ENCODE peak calls at places on chromosomes 13 and 19, in ten cellular contexts. J is PC-9, X is left lung, R is stomach, G is brain microvascular endothelial cell, H is SJSA1, F is WERI-Rb-1, Z is neural progenitor cell, B is gastrocnemius medialis, A is right lobe of liver. P is an unnamed sample.

GRCh38 chr19:51948979-51949378 is 21.7 kb downstream of the ZNF613 start:
- DNase-seq in R (no peak), G (peak), A (no peak), J (no peak), F (peak), Z (no peak), X (peak), H (no peak), B (no peak), P (no peak)

GRCh38 chr13:23202383-23202782 is 21.6 kb downstream of the SGCG start:
- DNase-seq in H (no peak), G (no peak), X (no peak), F (no peak), Z (no peak), R (no peak), B (no peak), A (no peak), J (no peak), P (no peak)

GRCh38 chr13:112054616-112055015 is 12.3 kb upstream of the SOX1 start:
- DNase-seq in X (no peak), G (no peak), J (no peak), F (no peak), B (no peak), R (no peak), Z (no peak), H (no peak), A (no peak), P (no peak)

GRCh38 chr13:35630551-35631275 is 154.2 kb upstream of the MAB21L1 start:
- DNase-seq in F (peak), B (no peak), Z (peak), J (no peak), X (no peak), G (peak), H (peak), A (no peak), R (no peak), P (no peak)

GRCh38 chr13:28237944-28238343 is 99.6 kb downstream of the PAN3 start:
- DNase-seq in F (no peak), J (no peak), Z (peak), R (no peak), G (no peak), X (no peak), H (no peak), A (no peak), B (no peak), P (no peak)

GRCh38 chr19:21084343-21084742 is 2.3 kb downstream of the ZNF714 start:
- DNase-seq in X (no peak), R (no peak), Z (no peak), B (no peak), J (no peak), F (no peak), A (no peak), H (no peak), G (peak), P (no peak)

GRCh38 chr13:19172007-19172646 is 9.5 kb downstream of the TUBA3C start:
- DNase-seq in B (no peak), H (no peak), X (no peak), F (no peak), A (no peak), G (no peak), R (no peak), J (no peak), Z (no peak), P (no peak)

GRCh38 chr13:111952814-111953213 is 114.1 kb upstream of the SOX1 start:
- DNase-seq in R (no peak), H (no peak), F (no peak), X (no peak), A (no peak), G (no peak), J (no peak), B (no peak), Z (no peak), P (no peak)

GRCh38 chr19:18704054-18704453 is 20.6 kb downstream of the CRTC1 start:
- DNase-seq in X (no peak), H (no peak), Z (no peak), R (no peak), G (no peak), F (no peak), J (no peak), B (no peak), A (no peak), P (no peak)

GRCh38 chr19:4197625-4198466 is 15.4 kb downstream of the ANKRD24 start:
- DNase-seq in R (no peak), X (no peak), A (no peak), B (no peak), H (no peak), J (no peak), F (peak), Z (peak), G (no peak), P (no peak)

GRCh38 chr19:38229585-38230073 is 5.6 kb upstream of the DPF1 start:
- DNase-seq in G (peak), J (peak), B (no peak), A (no peak), X (no peak), R (peak), F (peak), H (peak), Z (peak), P (peak)

DNA sequence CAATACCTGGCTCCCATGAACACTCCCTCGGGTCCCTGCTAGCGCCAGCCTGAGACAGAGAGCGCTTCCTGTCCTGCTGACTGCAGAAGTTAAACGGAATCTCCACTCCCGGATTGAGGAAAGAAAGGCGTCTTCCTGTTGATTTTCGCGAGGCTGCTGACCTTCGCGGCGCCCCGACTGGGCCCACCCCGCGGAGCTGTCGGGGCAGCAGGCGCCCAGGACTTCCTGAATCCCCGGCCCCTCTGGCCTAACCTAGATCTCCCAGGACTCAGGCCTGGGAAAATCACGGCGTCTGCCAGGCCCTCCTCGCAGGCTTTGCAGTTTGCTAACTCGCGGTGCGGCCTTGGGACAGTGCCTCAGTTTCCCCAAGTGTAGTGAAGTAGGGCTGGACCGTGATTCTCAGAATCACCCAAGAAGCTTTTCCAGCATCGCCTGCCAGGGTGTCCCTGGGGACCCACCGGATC is 108.8 kb downstream of the KCTD15 start:
- DNase-seq in G (peak), J (no peak), R (no peak), A (no peak), F (no peak), Z (peak), B (no peak), H (no peak), X (no peak), P (no peak)
- H3K27ac ChIP-seq in G (peak), J (no peak), R (peak), A (no peak), F (no peak), Z (no peak), B (peak), H (no peak), X (peak), P (peak)

GRCh38 chr19:44756089-44756562 is 7.6 kb downstream of the BCL3 start:
- DNase-seq in F (no peak), J (no peak), R (no peak), H (no peak), G (no peak), Z (no peak), B (no peak), A (no peak), X (no peak), P (no peak)
- H3K27ac ChIP-seq in F (no peak), J (no peak), R (peak), H (no peak), G (no peak), Z (no peak), B (peak), A (no peak), X (peak), P (peak)

GRCh38 chr19:16100524-16100923 is 11.2 kb upstream of the RAB8A start:
- DNase-seq in B (no peak), H (no peak), Z (no peak), R (no peak), G (no peak), X (no peak), J (no peak), F (no peak), A (no peak), P (no peak)
- H3K27ac ChIP-seq in B (no peak), H (no peak), Z (no peak), R (no peak), G (no peak), X (no peak), J (peak), F (no peak), A (no peak), P (no peak)

GRCh38 chr13:110023729-110024645 is 237.6 kb upstream of the IRS2 start:
- DNase-seq in B (peak), F (peak), R (peak), A (no peak), H (peak), X (no peak), J (no peak), Z (peak), G (no peak), P (peak)
- H3K27ac ChIP-seq in B (peak), F (peak), R (peak), A (no peak), H (peak), X (no peak), J (no peak), Z (no peak), G (no peak), P (peak)

DNA sequence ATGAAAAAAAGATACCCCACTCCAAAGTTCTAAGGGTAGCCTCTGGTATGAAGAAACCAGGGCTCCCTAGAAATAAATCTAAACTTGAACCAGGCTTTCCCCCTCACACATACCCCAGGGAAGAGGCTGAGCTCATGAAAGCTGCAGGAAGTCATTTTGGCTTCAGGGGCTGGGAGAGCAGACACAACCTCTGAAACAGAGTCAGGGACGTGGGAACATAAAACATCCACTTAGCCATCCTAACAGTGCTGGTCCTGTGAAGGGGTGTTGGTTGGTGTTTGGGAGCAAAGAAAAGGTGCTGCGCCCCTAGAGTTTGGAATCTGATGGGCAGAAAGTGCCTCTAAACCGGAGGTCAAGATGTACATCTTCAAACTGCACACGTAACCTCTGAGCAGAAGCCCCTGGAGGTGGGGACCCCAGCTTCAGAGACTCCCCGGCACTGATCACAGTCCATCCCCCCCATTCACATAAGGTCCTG is 15.8 kb downstream of the RAB3D start:
- DNase-seq in B (no peak), F (no peak), J (no peak), Z (no peak), A (no peak), R (no peak), H (no peak), X (no peak), G (no peak), P (no peak)
- H3K27ac ChIP-seq in B (peak), F (no peak), J (peak), Z (no peak), A (no peak), R (peak), H (peak), X (peak), G (no peak), P (peak)